ENCODE peak calls at places on chromosomes 7 and 10, in eight cellular contexts. V is endothelial cell; G is left ventricle myocardium inferior; W is naive B cell; U is retinal pigment epithelial cell; A is CD8-positive, alpha-beta memory T cell; C is IMR-90; D is RKO. S is an unnamed sample.
A peak's percentile ranks its signal among the peaks of the same experiment; 100 is the strongest.

GRCh38 chr7:23003505-23004246 is 10.3 kb downstream of the HYCC1 start:
- DNase-seq in D (no peak), V (no peak), G (no peak), C (peak; percentile 15), A (no peak), W (no peak), U (no peak), S (no peak)

GRCh38 chr7:95922191-95922590 is 149.8 kb downstream of the DYNC1I1 start:
- DNase-seq in U (no peak), G (no peak), A (no peak), V (no peak), W (no peak), C (no peak), D (no peak), S (no peak)

GRCh38 chr7:43582503-43583423 is at the start of gene STK17A:
- DNase-seq in U (peak; percentile 58), A (peak; percentile 96), D (peak; percentile 91), G (peak; percentile 92), V (peak; percentile 98), C (peak; percentile 85), W (peak; percentile 95), S (peak; percentile 89)

GRCh38 chr7:106285801-106286492 is 1.2 kb upstream of the NAMPT start:
- DNase-seq in A (no peak), W (no peak), G (peak; percentile 16), D (no peak), U (no peak), C (peak; percentile 73), V (no peak), S (no peak)

GRCh38 chr10:132097609-132098377 is 32.0 kb downstream of the JAKMIP3 start:
- DNase-seq in G (no peak), A (no peak), W (no peak), D (no peak), V (no peak), C (no peak), U (no peak), S (no peak)

GRCh38 chr10:43197834-43198681 is 59.8 kb downstream of the CSGALNACT2 start:
- DNase-seq in W (no peak), D (no peak), V (peak; percentile 60), U (no peak), C (no peak), G (no peak), A (no peak), S (no peak)

GRCh38 chr7:55249332-55249731 is 115.8 kb upstream of the LANCL2 start:
- DNase-seq in D (no peak), U (no peak), A (no peak), G (no peak), W (no peak), V (no peak), C (no peak), S (no peak)

GRCh38 chr10:14173391-14173705 is 157.4 kb downstream of the FRMD4A start:
- DNase-seq in A (no peak), U (no peak), C (peak; percentile 35), G (no peak), W (no peak), D (no peak), V (no peak), S (no peak)

GRCh38 chr7:104826140-104826539 is 187.9 kb upstream of the KMT2E start:
- DNase-seq in U (no peak), W (no peak), C (no peak), D (no peak), G (no peak), V (no peak), A (no peak), S (no peak)

GRCh38 chr10:131168238-131168875 is 143.2 kb downstream of the TCERG1L start:
- DNase-seq in C (no peak), G (no peak), V (no peak), U (no peak), A (no peak), D (no peak), W (no peak), S (no peak)

GRCh38 chr7:23893942-23894890 is 184.2 kb downstream of the STK31 start:
- DNase-seq in A (no peak), G (no peak), D (no peak), C (no peak), U (no peak), V (no peak), W (no peak), S (no peak)

GRCh38 chr7:27933691-27934565 is 194.0 kb downstream of the TAX1BP1 start:
- DNase-seq in W (no peak), V (no peak), U (no peak), D (no peak), G (no peak), C (no peak), A (no peak), S (peak; percentile 72)

GRCh38 chr7:15086171-15086745 is 183.7 kb upstream of the DGKB start:
- DNase-seq in C (no peak), A (no peak), D (no peak), V (no peak), U (no peak), W (no peak), G (no peak), S (no peak)

GRCh38 chr10:132627736-132628512 is 90.3 kb downstream of the INPP5A start:
- DNase-seq in A (peak; percentile 36), W (no peak), U (no peak), C (peak; percentile 50), G (peak; percentile 52), V (no peak), D (no peak), S (no peak)

GRCh38 chr10:24542314-24543270 is 181.1 kb downstream of the ARHGAP21 start:
- DNase-seq in C (no peak), D (no peak), U (no peak), G (no peak), W (no peak), V (no peak), A (no peak), S (no peak)

GRCh38 chr10:112967200-112967599 is 17.2 kb downstream of the TCF7L2 start:
- DNase-seq in C (peak; percentile 95), W (no peak), V (no peak), D (peak; percentile 83), G (no peak), U (no peak), A (no peak), S (no peak)

GRCh38 chr10:8183241-8183704 is 128.8 kb downstream of the GATA3 start:
- DNase-seq in D (no peak), V (no peak), W (no peak), G (no peak), A (peak; percentile 64), U (no peak), C (no peak), S (no peak)

GRCh38 chr7:87450706-87451105 is 24.8 kb downstream of the ABCB4 start:
- DNase-seq in A (no peak), U (no peak), V (no peak), W (no peak), G (no peak), C (no peak), D (no peak), S (no peak)

GRCh38 chr10:91381562-91381923 is 28.6 kb upstream of the HECTD2 start:
- DNase-seq in U (no peak), D (no peak), G (peak; percentile 25), W (no peak), A (no peak), V (no peak), C (no peak), S (no peak)

GRCh38 chr7:85554294-85554877 is 367.5 kb upstream of the SEMA3D start:
- DNase-seq in D (peak; percentile 75), W (peak; percentile 34), V (peak; percentile 26), A (no peak), G (no peak), C (peak; percentile 82), U (peak; percentile 62), S (peak; percentile 17)

GRCh38 chr7:30286749-30287148 is 2.4 kb downstream of the ZNRF2 start:
- DNase-seq in G (no peak), V (no peak), D (peak; percentile 5), W (no peak), U (no peak), C (no peak), A (no peak), S (no peak)

GRCh38 chr10:72041491-72041890 is 46.9 kb downstream of the SPOCK2 start:
- DNase-seq in D (no peak), U (no peak), W (no peak), G (no peak), A (no peak), C (no peak), V (no peak), S (no peak)

GRCh38 chr10:75662715-75663114 is 231.3 kb downstream of the LRMDA start:
- DNase-seq in W (no peak), V (no peak), D (no peak), A (no peak), G (peak; percentile 55), C (no peak), U (no peak), S (no peak)

GRCh38 chr7:138163800-138164199 is 87.5 kb downstream of the AKR1D1 start:
- DNase-seq in U (no peak), A (no peak), D (no peak), G (no peak), V (no peak), W (no peak), C (no peak), S (no peak)

GRCh38 chr10:89615824-89616223 is 29.2 kb downstream of the PANK1 start:
- DNase-seq in D (no peak), G (no peak), A (no peak), W (no peak), C (peak; percentile 44), U (no peak), V (no peak), S (peak; percentile 54)

GRCh38 chr7:151716339-151716722 is 160.6 kb downstream of the PRKAG2 start:
- DNase-seq in V (no peak), G (no peak), U (no peak), D (no peak), W (no peak), C (no peak), A (no peak), S (no peak)

GRCh38 chr7:11212816-11213215 is 239.1 kb downstream of the PHF14 start:
- DNase-seq in V (no peak), W (no peak), G (no peak), D (no peak), C (peak; percentile 37), A (no peak), U (peak; percentile 29), S (no peak)

GRCh38 chr10:124056337-124056980 is 36.9 kb downstream of the CHST15 start:
- DNase-seq in C (no peak), G (no peak), U (no peak), W (no peak), D (no peak), V (no peak), A (no peak), S (no peak)

GRCh38 chr10:114548662-114549061 is 109.4 kb downstream of the ABLIM1 start:
- DNase-seq in G (no peak), D (peak; percentile 40), A (no peak), V (peak; percentile 43), C (peak; percentile 56), W (no peak), U (no peak), S (no peak)

GRCh38 chr10:125742465-125742864 is 23.0 kb downstream of the EDRF1 start:
- DNase-seq in U (no peak), G (no peak), V (no peak), A (no peak), D (peak; percentile 14), C (no peak), W (no peak), S (no peak)

GRCh38 chr7:24700446-24701044 is 56.7 kb downstream of the GSDME start:
- DNase-seq in D (no peak), V (no peak), U (peak; percentile 22), G (no peak), A (no peak), C (peak; percentile 38), W (no peak), S (no peak)

GRCh38 chr7:151131622-151132293 is 35.7 kb downstream of the GBX1 start:
- DNase-seq in A (no peak), W (no peak), G (peak; percentile 18), U (no peak), D (no peak), C (no peak), V (no peak), S (no peak)

GRCh38 chr10:24215603-24216002 is 6.7 kb downstream of the KIAA1217 start:
- DNase-seq in V (no peak), W (no peak), A (no peak), G (no peak), D (no peak), C (no peak), U (no peak), S (no peak)

GRCh38 chr10:100725041-100725440 is 20.3 kb upstream of the PAX2 start:
- DNase-seq in D (no peak), W (no peak), V (no peak), G (no peak), C (peak; percentile 70), A (no peak), U (no peak), S (no peak)

S was measured in brain pericyte.